ENCODE peak calls at places on chromosomes 1 and 21, in six cellular contexts. D, U, G, T, I and A are unnamed samples.

GRCh38 chr1:209427811-209428210 is 155.7 kb upstream of the CAMK1G start:
- DNase-seq in D (no peak), U (no peak), G (no peak), T (no peak), I (no peak), A (no peak)

GRCh38 chr1:180094705-180095280 is 59.9 kb upstream of the QSOX1 start:
- DNase-seq in D (no peak), U (no peak), G (no peak), T (peak; percentile 68), I (peak; percentile 45), A (no peak)

GRCh38 chr1:9561429-9561828 is 22.2 kb downstream of the SLC25A33 start:
- DNase-seq in D (peak; percentile 99), U (no peak), G (no peak), T (peak; percentile 92), I (peak; percentile 96), A (no peak)

GRCh38 chr1:197467881-197468280 is 199.8 kb downstream of the CRB1 start:
- DNase-seq in D (peak; percentile 51), U (no peak), G (no peak), T (peak; percentile 52), I (peak; percentile 57), A (no peak)

GRCh38 chr1:15948091-15948591 is 27.8 kb downstream of the ZBTB17 start:
- DNase-seq in D (no peak), U (no peak), G (no peak), T (no peak), I (peak; percentile 12), A (no peak)

GRCh38 chr1:162855461-162856150 is 5.4 kb downstream of the CCDC190 start:
- DNase-seq in D (peak; percentile 80), U (no peak), G (no peak), T (peak; percentile 65), I (no peak), A (no peak)

GRCh38 chr1:7298749-7299151 is 472.3 kb upstream of the VAMP3 start:
- DNase-seq in D (peak; percentile 76), U (no peak), G (no peak), T (peak; percentile 82), I (peak; percentile 78), A (peak; percentile 21)

GRCh38 chr1:186620951-186621350 is 59.3 kb downstream of the PTGS2 start:
- DNase-seq in D (peak; percentile 97), U (no peak), G (no peak), T (peak; percentile 78), I (peak; percentile 85), A (no peak)

GRCh38 chr21:43300496-43301423 is 126.2 kb downstream of the SIK1 start:
- DNase-seq in D (peak; percentile 41), U (no peak), G (no peak), T (peak; percentile 16), I (no peak), A (no peak)

GRCh38 chr1:169348356-169349036 is 19.1 kb downstream of the NME7 start:
- DNase-seq in D (peak; percentile 71), U (no peak), G (no peak), T (peak; percentile 68), I (peak; percentile 59), A (no peak)

DNA sequence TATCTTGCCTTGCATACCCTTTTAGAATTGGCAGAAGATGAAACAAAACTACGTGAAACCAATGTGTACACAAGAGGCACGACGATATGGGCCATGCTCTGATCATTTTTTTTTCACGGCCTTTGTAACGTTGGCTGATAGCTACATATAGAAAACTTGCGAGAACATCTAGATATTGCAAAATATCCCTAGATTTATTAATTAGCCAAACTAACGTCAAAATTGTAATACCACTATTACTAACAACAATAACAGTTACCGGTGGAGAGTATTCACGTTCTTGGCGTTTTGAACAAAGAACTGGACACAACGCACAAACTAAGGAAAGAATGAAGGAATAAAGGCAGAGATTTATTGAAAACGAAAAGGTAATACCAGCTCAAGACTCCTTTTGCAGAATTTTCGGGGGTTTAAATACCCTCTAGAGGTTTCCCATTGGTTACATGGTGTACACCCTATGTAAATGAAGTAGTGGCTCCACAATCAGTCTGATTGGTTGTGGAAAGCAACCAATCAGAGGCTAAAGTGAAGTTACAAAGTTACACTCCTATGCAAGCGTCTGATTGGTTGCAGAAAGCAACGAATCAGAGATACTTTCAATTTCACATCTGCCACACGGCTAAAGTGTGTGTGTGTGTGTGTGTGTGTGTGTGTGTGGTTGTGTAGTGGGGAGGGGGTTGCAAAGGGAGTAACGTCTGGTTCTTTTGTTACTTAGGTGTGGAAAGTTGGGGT is 945 bp upstream of the GTF2B start:
- DNase-seq in D (peak; percentile 60), U (no peak), G (no peak), T (peak; percentile 56), I (peak; percentile 48), A (no peak)
- H3K27ac ChIP-seq in D (peak overlapping the region; percentile 79), U (peak overlapping the region; percentile 93), G (peak overlapping the region; percentile 93), T (no peak overlapping the region), I (no peak overlapping the region), A (peak overlapping the region; percentile 6)

DNA sequence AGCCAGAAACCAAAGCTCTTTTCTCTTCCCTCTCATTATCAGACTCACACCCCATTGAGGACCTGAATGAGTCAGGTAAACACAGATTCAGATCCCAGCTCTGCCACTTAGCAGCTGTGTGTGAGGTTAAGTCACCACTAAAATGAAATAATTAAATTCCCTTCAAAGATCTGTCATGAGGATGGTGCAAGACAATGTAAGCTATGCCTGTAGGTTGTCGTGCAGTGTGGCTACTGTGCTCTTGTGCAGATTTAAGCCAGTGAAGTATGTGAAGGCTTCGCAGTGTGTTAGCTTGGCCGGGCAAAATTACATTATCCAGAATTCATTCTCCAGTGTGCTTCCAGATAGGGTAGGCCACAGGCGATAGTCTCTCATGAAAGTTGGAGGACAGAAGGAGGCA is 13.6 kb downstream of the UBL4B start:
- DNase-seq in D (no peak), U (no peak), G (no peak), T (no peak), I (no peak), A (no peak)
- H3K27ac ChIP-seq in D (no peak overlapping the region), U (no peak overlapping the region), G (no peak overlapping the region), T (no peak overlapping the region), I (no peak overlapping the region), A (no peak overlapping the region)

GRCh38 chr1:40949563-40949962 is 29.9 kb upstream of the CTPS1 start:
- DNase-seq in D (no peak), U (no peak), G (no peak), T (no peak), I (no peak), A (no peak)

GRCh38 chr1:40948741-40949528 is 30.6 kb upstream of the CTPS1 start:
- DNase-seq in D (peak; percentile 75), U (peak; percentile 26), G (peak; percentile 30), T (peak; percentile 73), I (peak; percentile 67), A (peak; percentile 66)

GRCh38 chr1:40944326-40944725 is 35.2 kb upstream of the CTPS1 start:
- DNase-seq in D (peak; percentile 26), U (no peak), G (no peak), T (peak; percentile 92), I (peak; percentile 89), A (no peak)

GRCh38 chr1:40945491-40945973 is 34.0 kb upstream of the CTPS1 start:
- DNase-seq in D (peak; percentile 5), U (no peak), G (no peak), T (peak; percentile 22), I (no peak), A (no peak)

GRCh38 chr1:40944841-40945430 is 34.6 kb upstream of the CTPS1 start:
- DNase-seq in D (peak; percentile 7), U (no peak), G (no peak), T (peak; percentile 43), I (no peak), A (no peak)
- H3K27ac ChIP-seq in D (no peak overlapping the region), U (no peak overlapping the region), G (no peak overlapping the region), T (peak overlapping the region; percentile 94), I (peak overlapping the region; percentile 73), A (no peak overlapping the region)

GRCh38 chr21:41075668-41076463 is 92.1 kb upstream of the BACE2 start:
- DNase-seq in D (no peak), U (no peak), G (no peak), T (no peak), I (no peak), A (no peak)

GRCh38 chr21:41071410-41071809 is 96.5 kb upstream of the BACE2 start:
- DNase-seq in D (no peak), U (no peak), G (no peak), T (no peak), I (no peak), A (no peak)

GRCh38 chr21:41069305-41069642 is 98.7 kb upstream of the BACE2 start:
- DNase-seq in D (no peak), U (no peak), G (no peak), T (no peak), I (no peak), A (no peak)

GRCh38 chr21:41079159-41079558 is 88.8 kb upstream of the BACE2 start:
- DNase-seq in D (no peak), U (no peak), G (no peak), T (no peak), I (no peak), A (no peak)

GRCh38 chr21:41074607-41075184 is 93.3 kb upstream of the BACE2 start:
- DNase-seq in D (no peak), U (no peak), G (no peak), T (no peak), I (no peak), A (no peak)
- H3K27ac ChIP-seq in D (no peak overlapping the region), U (no peak overlapping the region), G (no peak overlapping the region), T (no peak overlapping the region), I (no peak overlapping the region), A (no peak overlapping the region)

GRCh38 chr1:107874221-107874620 is 90.8 kb downstream of the VAV3 start:
- DNase-seq in D (peak; percentile 65), U (no peak), G (no peak), T (no peak), I (no peak), A (no peak)

GRCh38 chr1:107867892-107868291 is 97.1 kb downstream of the VAV3 start:
- DNase-seq in D (no peak), U (no peak), G (no peak), T (no peak), I (no peak), A (no peak)

GRCh38 chr1:107871259-107871658 is 93.7 kb downstream of the VAV3 start:
- DNase-seq in D (no peak), U (no peak), G (no peak), T (no peak), I (no peak), A (no peak)

GRCh38 chr1:107870691-107871090 is 94.3 kb downstream of the VAV3 start:
- DNase-seq in D (peak; percentile 79), U (no peak), G (no peak), T (no peak), I (no peak), A (no peak)

GRCh38 chr1:107871687-107872086 is 93.3 kb downstream of the VAV3 start:
- DNase-seq in D (no peak), U (no peak), G (no peak), T (no peak), I (peak; percentile 23), A (no peak)
- H3K27ac ChIP-seq in D (no peak overlapping the region), U (no peak overlapping the region), G (no peak overlapping the region), T (no peak overlapping the region), I (no peak overlapping the region), A (no peak overlapping the region)

DNA sequence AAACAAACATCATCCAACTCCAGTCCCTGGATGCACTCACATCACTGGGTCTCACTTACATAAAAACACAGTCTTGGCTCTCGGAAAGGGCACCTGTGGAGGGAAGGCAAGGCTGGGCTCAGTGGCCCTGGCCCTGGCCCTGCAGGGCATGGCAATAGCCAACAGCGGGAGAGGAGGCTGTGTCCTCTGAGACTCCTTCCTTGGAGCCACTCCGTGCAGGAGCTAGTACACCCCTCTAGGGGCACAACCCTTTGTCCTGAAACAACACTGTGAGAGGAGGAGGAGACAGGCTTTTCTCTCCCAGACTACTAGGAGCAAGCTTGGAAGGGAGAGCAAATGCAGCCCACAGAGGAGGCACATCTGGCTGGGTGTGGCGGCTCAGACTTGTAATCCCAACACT is 28.0 kb downstream of the URB1 start:
- DNase-seq in D (no peak), U (no peak), G (no peak), T (no peak), I (no peak), A (no peak)
- H3K27ac ChIP-seq in D (no peak overlapping the region), U (no peak overlapping the region), G (no peak overlapping the region), T (no peak overlapping the region), I (no peak overlapping the region), A (no peak overlapping the region)

GRCh38 chr1:42934111-42934510 is 24.6 kb downstream of the SLC2A1 start:
- DNase-seq in D (no peak), U (no peak), G (no peak), T (no peak), I (no peak), A (peak; percentile 65)
- H3K27ac ChIP-seq in D (no peak overlapping the region), U (peak overlapping the region; percentile 41), G (peak overlapping the region; percentile 82), T (no peak overlapping the region), I (no peak overlapping the region), A (no peak overlapping the region)